ENCODE peak calls at places on chromosomes 11 and 22, in four cellular contexts. One of them, this sample, is unnamed.

GRCh38 chr11:61972112-61972795 is 4.8 kb upstream of the FTH1 start:
- DNase-seq in mucosa of descending colon: no peak
- DNase-seq in neural crest cell: no peak
- DNase-seq in IMR-90: no peak
- DNase-seq in this sample: no peak

GRCh38 chr22:45934659-45935341 is 42.2 kb downstream of the WNT7B start:
- DNase-seq in mucosa of descending colon: no peak
- DNase-seq in neural crest cell: no peak
- DNase-seq in IMR-90: peak; percentile 91
- DNase-seq in this sample: no peak

GRCh38 chr11:57072640-57073039 is 83.9 kb downstream of the OR5AK2 start:
- DNase-seq in mucosa of descending colon: no peak
- DNase-seq in neural crest cell: no peak
- DNase-seq in IMR-90: peak; percentile 97
- DNase-seq in this sample: no peak

GRCh38 chr22:32823024-32823730 is 21.7 kb downstream of the TIMP3 start:
- DNase-seq in mucosa of descending colon: peak; percentile 66
- DNase-seq in neural crest cell: peak; percentile 39
- DNase-seq in IMR-90: peak; percentile 44
- DNase-seq in this sample: no peak

GRCh38 chr11:116233581-116233980 is 539.2 kb downstream of the BUD13 start:
- DNase-seq in mucosa of descending colon: no peak
- DNase-seq in neural crest cell: no peak
- DNase-seq in IMR-90: no peak
- DNase-seq in this sample: no peak

GRCh38 chr11:46275964-46276641 is 1.4 kb upstream of the CREB3L1 start:
- DNase-seq in mucosa of descending colon: peak; percentile 68
- DNase-seq in neural crest cell: no peak
- DNase-seq in IMR-90: no peak
- DNase-seq in this sample: no peak

GRCh38 chr11:35823742-35824298 is 120.0 kb upstream of the LDLRAD3 start:
- DNase-seq in mucosa of descending colon: no peak
- DNase-seq in neural crest cell: no peak
- DNase-seq in IMR-90: no peak
- DNase-seq in this sample: no peak

GRCh38 chr11:12897867-12898266 is 111.2 kb upstream of the RASSF10 start:
- DNase-seq in mucosa of descending colon: peak; percentile 37
- DNase-seq in neural crest cell: no peak
- DNase-seq in IMR-90: no peak
- DNase-seq in this sample: no peak

GRCh38 chr22:46418827-46419226 is 83.3 kb downstream of the TRMU start:
- DNase-seq in mucosa of descending colon: no peak
- DNase-seq in neural crest cell: no peak
- DNase-seq in IMR-90: no peak
- DNase-seq in this sample: no peak

GRCh38 chr22:37419916-37420655 is 7.2 kb downstream of the ELFN2 start:
- DNase-seq in mucosa of descending colon: no peak
- DNase-seq in neural crest cell: no peak
- DNase-seq in IMR-90: peak; percentile 17
- DNase-seq in this sample: no peak

GRCh38 chr11:19110290-19110689 is 6.7 kb upstream of the ZDHHC13 start:
- DNase-seq in mucosa of descending colon: no peak
- DNase-seq in neural crest cell: no peak
- DNase-seq in IMR-90: no peak
- DNase-seq in this sample: no peak

GRCh38 chr22:25027959-25028840 is 75.7 kb downstream of the KIAA1671 start:
- DNase-seq in mucosa of descending colon: peak; percentile 73
- DNase-seq in neural crest cell: peak; percentile 41
- DNase-seq in IMR-90: no peak
- DNase-seq in this sample: no peak

GRCh38 chr22:39284983-39285382 is 34.4 kb downstream of the RPL3 start:
- DNase-seq in mucosa of descending colon: no peak
- DNase-seq in neural crest cell: no peak
- DNase-seq in IMR-90: no peak
- DNase-seq in this sample: no peak

GRCh38 chr11:30488304-30488998 is 97.7 kb downstream of the MPPED2 start:
- DNase-seq in mucosa of descending colon: no peak
- DNase-seq in neural crest cell: no peak
- DNase-seq in IMR-90: peak; percentile 81
- DNase-seq in this sample: no peak

GRCh38 chr11:107385361-107385982 is 72.2 kb downstream of the CWF19L2 start:
- DNase-seq in mucosa of descending colon: no peak
- DNase-seq in neural crest cell: no peak
- DNase-seq in IMR-90: peak; percentile 29
- DNase-seq in this sample: no peak

GRCh38 chr11:111063711-111064110 is 181.8 kb upstream of the POU2AF2 start:
- DNase-seq in mucosa of descending colon: no peak
- DNase-seq in neural crest cell: no peak
- DNase-seq in IMR-90: peak; percentile 42
- DNase-seq in this sample: no peak

GRCh38 chr11:35619030-35619753 is 932 bp downstream of the FJX1 start:
- DNase-seq in mucosa of descending colon: peak; percentile 38
- DNase-seq in neural crest cell: peak; percentile 41
- DNase-seq in IMR-90: peak; percentile 37
- DNase-seq in this sample: peak; percentile 76

GRCh38 chr11:111162306-111162705 is 83.2 kb upstream of the POU2AF2 start:
- DNase-seq in mucosa of descending colon: no peak
- DNase-seq in neural crest cell: no peak
- DNase-seq in IMR-90: peak; percentile 59
- DNase-seq in this sample: no peak

GRCh38 chr11:61404641-61405040 is 12.3 kb downstream of the TMEM216 start:
- DNase-seq in mucosa of descending colon: no peak
- DNase-seq in neural crest cell: no peak
- DNase-seq in IMR-90: no peak
- DNase-seq in this sample: no peak

GRCh38 chr11:85187992-85188391 is 439.2 kb downstream of the DLG2 start:
- DNase-seq in mucosa of descending colon: no peak
- DNase-seq in neural crest cell: no peak
- DNase-seq in IMR-90: no peak
- DNase-seq in this sample: no peak

GRCh38 chr11:108983621-108984020 is 318.8 kb downstream of the DDX10 start:
- DNase-seq in mucosa of descending colon: no peak
- DNase-seq in neural crest cell: no peak
- DNase-seq in IMR-90: no peak
- DNase-seq in this sample: no peak

GRCh38 chr11:17791144-17791543 is 56.6 kb downstream of the KCNC1 start:
- DNase-seq in mucosa of descending colon: no peak
- DNase-seq in neural crest cell: no peak
- DNase-seq in IMR-90: peak; percentile 29
- DNase-seq in this sample: no peak

GRCh38 chr11:118277312-118277711 is 13.2 kb upstream of the MPZL2 start:
- DNase-seq in mucosa of descending colon: no peak
- DNase-seq in neural crest cell: no peak
- DNase-seq in IMR-90: peak; percentile 36
- DNase-seq in this sample: no peak

GRCh38 chr22:43151251-43152000 is at the start of gene TSPO:
- DNase-seq in mucosa of descending colon: peak; percentile 90
- DNase-seq in neural crest cell: peak; percentile 29
- DNase-seq in IMR-90: peak; percentile 19
- DNase-seq in this sample: no peak

GRCh38 chr11:130178441-130178971 is 18.9 kb downstream of the ST14 start:
- DNase-seq in mucosa of descending colon: peak; percentile 73
- DNase-seq in neural crest cell: no peak
- DNase-seq in IMR-90: peak; percentile 10
- DNase-seq in this sample: no peak
- TF ChIP-seq CTCF in mucosa of descending colon: no peak
- TF ChIP-seq CTCF in neural crest cell: no peak
- TF ChIP-seq CTCF in IMR-90: no peak
- TF ChIP-seq CTCF in this sample: no peak

GRCh38 chr11:74677131-74677530 is 54.1 kb downstream of the CHRDL2 start:
- DNase-seq in mucosa of descending colon: no peak
- DNase-seq in neural crest cell: no peak
- DNase-seq in IMR-90: no peak
- DNase-seq in this sample: peak; percentile 39

GRCh38 chr11:74678591-74679512 is 52.4 kb downstream of the CHRDL2 start:
- DNase-seq in mucosa of descending colon: no peak
- DNase-seq in neural crest cell: no peak
- DNase-seq in IMR-90: peak; percentile 44
- DNase-seq in this sample: peak; percentile 24

GRCh38 chr11:74678041-74678440 is 53.2 kb downstream of the CHRDL2 start:
- DNase-seq in mucosa of descending colon: no peak
- DNase-seq in neural crest cell: no peak
- DNase-seq in IMR-90: no peak
- DNase-seq in this sample: peak; percentile 34

GRCh38 chr11:74675761-74676160 is 55.5 kb downstream of the CHRDL2 start:
- DNase-seq in mucosa of descending colon: no peak
- DNase-seq in neural crest cell: no peak
- DNase-seq in IMR-90: no peak
- DNase-seq in this sample: no peak

DNA sequence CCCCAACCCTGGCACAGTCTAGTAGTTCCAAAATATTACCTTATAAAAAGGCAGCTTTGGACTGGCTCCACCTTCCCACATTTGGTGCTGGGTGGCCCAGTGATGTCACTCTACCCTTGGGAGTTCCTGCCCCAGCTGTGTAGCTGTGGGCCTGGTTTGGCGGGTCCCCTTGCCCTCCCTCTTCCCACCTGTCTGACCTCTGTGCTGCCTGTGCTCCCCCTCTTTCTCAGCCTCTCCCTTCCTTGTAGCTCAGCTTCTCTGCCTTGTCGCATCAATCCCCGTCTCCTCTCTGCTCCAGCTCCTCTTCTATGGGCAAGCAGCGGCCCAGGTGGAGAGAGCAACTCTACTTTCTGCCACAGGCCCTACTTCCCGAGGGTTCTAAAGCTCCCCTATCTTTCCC is 54.6 kb downstream of the CHRDL2 start:
- DNase-seq in mucosa of descending colon: no peak
- DNase-seq in neural crest cell: no peak
- DNase-seq in IMR-90: no peak
- DNase-seq in this sample: peak; percentile 39
- TF ChIP-seq CTCF in mucosa of descending colon: no peak
- TF ChIP-seq CTCF in neural crest cell: no peak
- TF ChIP-seq CTCF in IMR-90: no peak
- TF ChIP-seq CTCF in this sample: no peak

GRCh38 chr11:92216789-92217188 is 7.8 kb upstream of the FAT3 start:
- DNase-seq in mucosa of descending colon: no peak
- DNase-seq in neural crest cell: no peak
- DNase-seq in IMR-90: no peak
- DNase-seq in this sample: no peak

GRCh38 chr11:92212530-92212929 is 12.1 kb upstream of the FAT3 start:
- DNase-seq in mucosa of descending colon: no peak
- DNase-seq in neural crest cell: no peak
- DNase-seq in IMR-90: no peak
- DNase-seq in this sample: no peak

GRCh38 chr11:92206441-92206840 is 18.2 kb upstream of the FAT3 start:
- DNase-seq in mucosa of descending colon: no peak
- DNase-seq in neural crest cell: no peak
- DNase-seq in IMR-90: no peak
- DNase-seq in this sample: no peak

DNA sequence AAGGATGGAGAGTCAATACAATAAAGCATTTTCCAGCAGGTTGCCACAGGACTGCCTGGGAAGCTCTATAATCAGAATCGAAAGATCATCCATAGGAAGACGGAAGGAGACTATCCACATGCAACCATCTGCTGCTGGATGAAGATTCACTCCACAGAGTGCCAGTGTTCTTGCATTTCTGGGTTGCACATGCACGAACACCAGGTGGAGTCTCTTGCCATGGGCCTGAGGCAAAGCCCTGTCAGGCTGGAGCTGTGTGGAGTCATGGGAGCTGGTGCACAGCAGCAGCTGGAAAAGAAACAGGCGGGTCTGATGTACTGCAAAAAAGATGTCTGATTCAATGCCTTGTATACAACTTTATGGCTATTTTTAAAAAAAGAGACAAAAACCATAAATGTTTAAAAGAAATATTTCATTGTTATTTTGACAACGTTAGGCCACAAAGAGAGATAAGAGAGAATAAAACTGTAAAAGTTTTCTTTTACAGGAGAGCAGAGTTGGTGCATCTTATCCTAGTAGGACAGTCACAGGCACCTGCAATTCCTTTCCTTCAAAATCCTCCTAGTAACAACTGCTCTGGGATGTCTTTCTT is 12.9 kb upstream of the FAT3 start:
- DNase-seq in mucosa of descending colon: peak; percentile 32
- DNase-seq in neural crest cell: peak; percentile 26
- DNase-seq in IMR-90: peak; percentile 33
- DNase-seq in this sample: no peak
- TF ChIP-seq CTCF in mucosa of descending colon: no peak
- TF ChIP-seq CTCF in neural crest cell: peak; percentile 56
- TF ChIP-seq CTCF in IMR-90: peak; percentile 39
- TF ChIP-seq CTCF in this sample: peak; percentile 64

GRCh38 chr11:121152764-121153163 is 51.7 kb downstream of the TECTA start:
- DNase-seq in mucosa of descending colon: no peak
- DNase-seq in neural crest cell: no peak
- DNase-seq in IMR-90: no peak
- DNase-seq in this sample: no peak

GRCh38 chr11:121157756-121158155 is 56.7 kb downstream of the TECTA start:
- DNase-seq in mucosa of descending colon: no peak
- DNase-seq in neural crest cell: no peak
- DNase-seq in IMR-90: no peak
- DNase-seq in this sample: no peak

GRCh38 chr11:121154473-121154872 is 53.4 kb downstream of the TECTA start:
- DNase-seq in mucosa of descending colon: no peak
- DNase-seq in neural crest cell: no peak
- DNase-seq in IMR-90: no peak
- DNase-seq in this sample: no peak

DNA sequence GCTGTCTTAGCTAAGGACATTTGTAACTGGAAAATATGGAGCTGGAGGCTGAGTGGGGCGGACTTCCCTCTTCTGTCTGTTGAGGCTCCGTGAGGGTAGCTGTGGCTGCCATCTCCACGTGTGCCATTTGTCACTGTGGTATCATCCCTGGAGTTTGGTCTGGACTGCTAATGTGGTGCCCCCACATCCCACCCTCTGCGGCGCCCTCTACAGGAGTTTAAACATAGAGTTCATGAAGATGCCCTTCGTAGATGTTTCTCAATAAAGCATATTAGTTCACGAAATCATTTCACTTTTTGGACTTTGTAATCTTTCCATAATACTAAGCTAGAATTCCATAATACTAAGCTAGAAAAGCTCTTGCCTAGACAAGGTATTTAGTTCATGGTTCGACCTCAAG is 52.4 kb downstream of the TECTA start:
- DNase-seq in mucosa of descending colon: no peak
- DNase-seq in neural crest cell: no peak
- DNase-seq in IMR-90: no peak
- DNase-seq in this sample: no peak
- TF ChIP-seq CTCF in mucosa of descending colon: no peak
- TF ChIP-seq CTCF in neural crest cell: no peak
- TF ChIP-seq CTCF in IMR-90: no peak
- TF ChIP-seq CTCF in this sample: no peak

GRCh38 chr22:17132112-17132511 is 11.0 kb upstream of the TMEM121B start:
- DNase-seq in mucosa of descending colon: no peak
- DNase-seq in neural crest cell: no peak
- DNase-seq in IMR-90: no peak
- DNase-seq in this sample: no peak
- TF ChIP-seq CTCF in mucosa of descending colon: no peak
- TF ChIP-seq CTCF in neural crest cell: no peak
- TF ChIP-seq CTCF in IMR-90: no peak
- TF ChIP-seq CTCF in this sample: no peak

This sample was measured in type B pancreatic cell.